ENCODE peak calls at places on chromosomes 5 and 9, in five cellular contexts. K is SK-N-SH, B is stomach, J is HCT116, T is HepG2. U is an unnamed sample.
A peak's percentile ranks its signal among the peaks of the same experiment; 100 is the strongest.

GRCh38 chr5:159156839-159157238 is 52.5 kb downstream of the RNF145 start:
- DNase-seq in K (peak; percentile 68), B (no peak), J (peak; percentile 57), T (peak; percentile 64), U (peak; percentile 32)

GRCh38 chr5:37886207-37886905 is 46.5 kb upstream of the GDNF start:
- DNase-seq in K (peak; percentile 8), B (no peak), J (no peak), T (no peak), U (no peak)

GRCh38 chr5:107979272-107979671 is 308.5 kb upstream of the EFNA5 start:
- DNase-seq in K (no peak), B (no peak), J (no peak), T (no peak), U (no peak)

GRCh38 chr5:128566170-128566569 is 28.1 kb upstream of the FBN2 start:
- DNase-seq in K (no peak), B (no peak), J (no peak), T (no peak), U (no peak)

GRCh38 chr5:149298163-149298562 is 26.5 kb downstream of the AFAP1L1 start:
- DNase-seq in K (no peak), B (no peak), J (no peak), T (no peak), U (no peak)

GRCh38 chr5:81301221-81302015 is at the start of gene ZCCHC9:
- DNase-seq in K (peak; percentile 90), B (peak; percentile 94), J (peak; percentile 90), T (peak; percentile 90), U (no peak)

GRCh38 chr5:148372883-148373282 is 10.9 kb upstream of the FBXO38 start:
- DNase-seq in K (no peak), B (no peak), J (no peak), T (no peak), U (no peak)

GRCh38 chr5:80961376-80962281 is 1.5 kb downstream of the RASGRF2 start:
- DNase-seq in K (no peak), B (no peak), J (no peak), T (peak; percentile 54), U (no peak)

GRCh38 chr9:79706512-79706911 is 134.7 kb downstream of the TLE4 start:
- DNase-seq in K (no peak), B (no peak), J (no peak), T (no peak), U (no peak)

GRCh38 chr5:126253406-126253805 is 169.8 kb upstream of the GRAMD2B start:
- DNase-seq in K (no peak), B (no peak), J (no peak), T (no peak), U (no peak)

GRCh38 chr5:56516936-56517521 is 283.9 kb upstream of the ANKRD55 start:
- DNase-seq in K (peak; percentile 49), B (peak; percentile 37), J (no peak), T (peak; percentile 67), U (no peak)

GRCh38 chr5:14327624-14328023 is 184.5 kb downstream of the TRIO start:
- DNase-seq in K (no peak), B (no peak), J (no peak), T (no peak), U (no peak)

GRCh38 chr9:115400801-115401200 is 282.8 kb upstream of the TNC start:
- DNase-seq in K (no peak), B (no peak), J (no peak), T (no peak), U (no peak)

GRCh38 chr5:27465140-27465539 is 426.8 kb upstream of the CDH9 start:
- DNase-seq in K (no peak), B (no peak), J (no peak), T (no peak), U (no peak)

GRCh38 chr9:85909390-85909789 is 31.6 kb upstream of the NAA35 start:
- DNase-seq in K (no peak), B (no peak), J (no peak), T (no peak), U (no peak)

GRCh38 chr5:95718738-95719137 is 12.4 kb upstream of the RHOBTB3 start:
- DNase-seq in K (no peak), B (no peak), J (no peak), T (no peak), U (no peak)

GRCh38 chr9:74122661-74123060 is 374.5 kb upstream of the RORB start:
- DNase-seq in K (no peak), B (no peak), J (no peak), T (no peak), U (no peak)

GRCh38 chr9:69758001-69758730 is 1.6 kb downstream of the PTAR1 start:
- DNase-seq in K (no peak), B (no peak), J (no peak), T (no peak), U (no peak)

GRCh38 chr9:35869621-35870216 is 482 bp downstream of the OR13J1 start:
- DNase-seq in K (no peak), B (no peak), J (no peak), T (no peak), U (no peak)

GRCh38 chr5:163941068-163941467 is 435.6 kb downstream of the MAT2B start:
- DNase-seq in K (no peak), B (no peak), J (no peak), T (no peak), U (no peak)

GRCh38 chr5:164688437-164688836 is 1183.0 kb downstream of the MAT2B start:
- DNase-seq in K (no peak), B (no peak), J (no peak), T (no peak), U (no peak)

GRCh38 chr9:93600504-93600903 is 24.1 kb downstream of the PHF2 start:
- DNase-seq in K (no peak), B (no peak), J (no peak), T (no peak), U (no peak)

GRCh38 chr5:15074651-15075050 is 203.1 kb upstream of the ANKH start:
- DNase-seq in K (no peak), B (no peak), J (no peak), T (no peak), U (no peak)

GRCh38 chr9:111939322-111939721 is 42.7 kb downstream of the UGCG start:
- DNase-seq in K (no peak), B (no peak), J (no peak), T (no peak), U (no peak)

GRCh38 chr5:77358566-77359205 is 133.4 kb downstream of the WDR41 start:
- DNase-seq in K (no peak), B (no peak), J (no peak), T (no peak), U (no peak)

GRCh38 chr5:132479073-132479811 is 11.3 kb downstream of the IRF1 start:
- DNase-seq in K (no peak), B (no peak), J (no peak), T (no peak), U (no peak)

GRCh38 chr9:121860744-121861143 is 209.3 kb downstream of the DAB2IP start:
- DNase-seq in K (no peak), B (no peak), J (no peak), T (no peak), U (no peak)

GRCh38 chr9:115847245-115847644 is 306.3 kb upstream of the PAPPA start:
- DNase-seq in K (no peak), B (no peak), J (no peak), T (no peak), U (no peak)

GRCh38 chr9:6055213-6055612 is 39.8 kb upstream of the RANBP6 start:
- DNase-seq in K (no peak), B (peak; percentile 49), J (peak; percentile 89), T (peak; percentile 66), U (peak; percentile 50)

GRCh38 chr5:123754167-123754840 is 242.3 kb downstream of the CSNK1G3 start:
- DNase-seq in K (peak; percentile 36), B (no peak), J (no peak), T (no peak), U (no peak)

GRCh38 chr5:179234563-179235135 is 110.6 kb downstream of the ADAMTS2 start:
- DNase-seq in K (no peak), B (no peak), J (no peak), T (no peak), U (no peak)

GRCh38 chr5:98770158-98770910 is 3.1 kb upstream of the RGMB start:
- DNase-seq in K (peak; percentile 48), B (peak; percentile 54), J (no peak), T (peak; percentile 41), U (no peak)

GRCh38 chr5:31553863-31554262 is 21.8 kb downstream of the C5orf22 start:
- DNase-seq in K (no peak), B (no peak), J (no peak), T (no peak), U (no peak)

GRCh38 chr5:125914471-125914870 is 508.7 kb upstream of the GRAMD2B start:
- DNase-seq in K (no peak), B (no peak), J (no peak), T (no peak), U (no peak)

DNA sequence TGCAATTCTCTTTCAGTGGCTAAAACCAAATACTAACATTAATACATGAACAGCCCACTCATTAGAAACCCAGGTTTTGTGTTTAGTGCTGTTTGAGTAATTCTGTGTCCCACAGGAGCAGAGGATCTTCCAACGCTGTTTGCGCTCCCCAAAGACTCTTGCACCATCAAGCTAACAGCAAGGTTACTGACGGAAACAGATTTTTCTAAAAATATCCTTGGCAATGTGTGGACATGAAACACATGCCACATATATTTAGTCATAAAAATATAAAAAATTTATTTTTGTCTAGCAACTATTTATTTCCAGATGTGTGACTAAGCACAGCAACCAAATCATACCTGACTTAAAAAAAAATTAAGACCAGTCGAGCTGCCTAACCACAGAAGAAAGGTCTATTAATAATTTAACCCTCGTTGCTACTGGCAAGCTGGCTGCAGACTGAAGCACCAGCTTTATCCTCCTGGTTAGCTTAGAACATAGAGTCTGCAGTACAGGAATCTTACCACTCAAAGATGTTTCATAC is 272.7 kb downstream of the EPB41L4A start:
- DNase-seq in K (no peak), B (no peak), J (no peak), T (no peak), U (no peak)
- TF ChIP-seq POLR2AphosphoS5 in K (no peak), B (no peak), J (no peak), T (no peak), U (no peak)

GRCh38 chr9:87601175-87601574 is 103.5 kb downstream of the DAPK1 start:
- DNase-seq in K (no peak), B (peak; percentile 54), J (no peak), T (peak; percentile 14), U (no peak)
- H3K4me1 ChIP-seq in K (peaks cover 19% of the 10 kb centered on the region), B (peaks cover 46% of the 10 kb centered on the region), J (no peaks in the 10 kb centered on the region), T (peaks cover 47% of the 10 kb centered on the region), U (no peaks in the 10 kb centered on the region)

DNA sequence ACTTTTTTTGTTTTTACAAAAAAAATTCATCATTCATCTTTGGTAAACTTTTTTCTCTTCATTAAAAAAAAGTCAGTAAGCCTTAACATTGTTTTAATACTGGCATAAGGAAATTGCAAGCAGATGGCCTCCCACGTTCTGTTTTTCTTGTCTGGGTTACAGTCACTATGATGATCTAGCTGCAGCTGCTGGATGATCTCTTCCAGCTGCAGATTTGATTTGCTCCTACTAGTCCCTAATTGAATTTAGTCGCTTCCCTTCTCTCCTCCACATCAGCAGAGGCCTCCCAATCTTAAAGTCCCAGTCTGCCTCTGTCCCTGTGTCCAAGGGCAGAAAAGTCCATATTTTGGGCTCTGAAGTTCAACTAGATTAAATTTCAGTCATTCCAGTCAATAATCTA is 106.8 kb upstream of the PTGER4 start:
- DNase-seq in K (no peak), B (no peak), J (no peak), T (no peak), U (no peak)
- TF ChIP-seq POLR2AphosphoS5 in K (no peak), B (no peak), J (no peak), T (no peak), U (no peak)

DNA sequence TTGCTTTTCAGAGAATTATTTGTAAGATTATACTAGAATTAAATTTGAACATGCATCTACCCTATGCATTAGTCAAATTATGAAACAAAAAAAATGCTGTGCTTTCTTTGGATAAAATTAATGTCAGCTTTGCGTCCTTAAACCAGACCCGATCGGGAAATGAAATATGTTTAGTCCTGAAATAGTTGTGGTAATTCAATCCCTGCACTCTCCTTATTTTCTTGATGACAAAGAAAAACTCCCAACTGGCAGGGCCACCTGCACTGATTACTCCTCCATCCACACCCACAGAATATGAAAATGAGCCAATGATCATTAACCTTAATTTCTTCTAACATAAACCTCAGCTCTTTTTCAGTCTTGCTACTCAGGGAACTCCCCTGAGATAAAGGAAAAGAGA is 245.4 kb downstream of the BNC2 start:
- DNase-seq in K (no peak), B (no peak), J (no peak), T (no peak), U (no peak)
- H3K4me1 ChIP-seq in K (peaks cover 30% of the 10 kb centered on the region), B (no peaks in the 10 kb centered on the region), J (no peaks in the 10 kb centered on the region), T (no peaks in the 10 kb centered on the region), U (peaks cover 3% of the 10 kb centered on the region)

U was measured in Panc1.